ENCODE peak calls at places on chromosomes 6 and 20, in nine cellular contexts. One of them, this sample, is unnamed. For H3K4me1, the result is how much of the 10 kb centered on the place peaks cover.

GRCh38 chr6:1987640-1988039 is 257.8 kb downstream of the GMDS start:
- DNase-seq in neuronal stem cell: no peak
- DNase-seq in IMR-90: peak
- DNase-seq in H1: no peak
- DNase-seq in HepG2: no peak
- DNase-seq in H9: no peak
- DNase-seq in PC-3: peak
- DNase-seq in adipocyte: peak
- DNase-seq in K562: no peak
- DNase-seq in this sample: no peak

GRCh38 chr6:134627707-134628106 is 309.8 kb upstream of the SGK1 start:
- DNase-seq in H1: no peak
- DNase-seq in IMR-90: no peak
- DNase-seq in K562: no peak
- DNase-seq in neuronal stem cell: no peak
- DNase-seq in PC-3: no peak
- DNase-seq in adipocyte: no peak
- DNase-seq in HepG2: no peak
- DNase-seq in H9: no peak
- DNase-seq in this sample: no peak

GRCh38 chr20:47781631-47782030 is 3.6 kb downstream of the SULF2 start:
- DNase-seq in IMR-90: no peak
- DNase-seq in H9: no peak
- DNase-seq in HepG2: no peak
- DNase-seq in neuronal stem cell: no peak
- DNase-seq in adipocyte: no peak
- DNase-seq in PC-3: no peak
- DNase-seq in H1: no peak
- DNase-seq in K562: no peak
- DNase-seq in this sample: no peak

GRCh38 chr6:159110013-159110412 is 59.2 kb upstream of the FNDC1 start:
- DNase-seq in neuronal stem cell: peak
- DNase-seq in HepG2: peak
- DNase-seq in H9: peak
- DNase-seq in IMR-90: peak
- DNase-seq in adipocyte: peak
- DNase-seq in H1: no peak
- DNase-seq in PC-3: peak
- DNase-seq in K562: peak
- DNase-seq in this sample: no peak

GRCh38 chr20:34585019-34585418 is 26.5 kb downstream of the MAP1LC3A start:
- DNase-seq in neuronal stem cell: no peak
- DNase-seq in HepG2: no peak
- DNase-seq in adipocyte: no peak
- DNase-seq in H9: no peak
- DNase-seq in H1: no peak
- DNase-seq in K562: no peak
- DNase-seq in PC-3: no peak
- DNase-seq in IMR-90: no peak
- DNase-seq in this sample: no peak

GRCh38 chr20:50003253-50003656 is 20.5 kb downstream of the SNAI1 start:
- DNase-seq in K562: no peak
- DNase-seq in PC-3: no peak
- DNase-seq in H1: no peak
- DNase-seq in H9: no peak
- DNase-seq in neuronal stem cell: no peak
- DNase-seq in adipocyte: peak
- DNase-seq in HepG2: no peak
- DNase-seq in IMR-90: peak
- DNase-seq in this sample: no peak

GRCh38 chr20:6041808-6042265 is 12.0 kb downstream of the LRRN4 start:
- DNase-seq in neuronal stem cell: no peak
- DNase-seq in K562: no peak
- DNase-seq in IMR-90: no peak
- DNase-seq in HepG2: no peak
- DNase-seq in PC-3: no peak
- DNase-seq in adipocyte: no peak
- DNase-seq in H9: no peak
- DNase-seq in H1: no peak
- DNase-seq in this sample: no peak

GRCh38 chr6:144179237-144179636 is 28.9 kb downstream of the STX11 start:
- DNase-seq in PC-3: no peak
- DNase-seq in IMR-90: no peak
- DNase-seq in H9: no peak
- DNase-seq in neuronal stem cell: no peak
- DNase-seq in K562: no peak
- DNase-seq in adipocyte: no peak
- DNase-seq in HepG2: no peak
- DNase-seq in H1: no peak
- DNase-seq in this sample: no peak

GRCh38 chr6:158620963-158621693 is 23.4 kb downstream of the DYNLT1 start:
- DNase-seq in HepG2: no peak
- DNase-seq in H1: no peak
- DNase-seq in PC-3: no peak
- DNase-seq in adipocyte: no peak
- DNase-seq in IMR-90: no peak
- DNase-seq in K562: no peak
- DNase-seq in H9: no peak
- DNase-seq in neuronal stem cell: no peak
- DNase-seq in this sample: no peak

GRCh38 chr20:34089655-34090324 is 22.3 kb downstream of the EIF2S2 start:
- DNase-seq in H1: no peak
- DNase-seq in PC-3: no peak
- DNase-seq in neuronal stem cell: no peak
- DNase-seq in H9: no peak
- DNase-seq in K562: no peak
- DNase-seq in HepG2: no peak
- DNase-seq in IMR-90: no peak
- DNase-seq in adipocyte: no peak
- DNase-seq in this sample: no peak

DNA sequence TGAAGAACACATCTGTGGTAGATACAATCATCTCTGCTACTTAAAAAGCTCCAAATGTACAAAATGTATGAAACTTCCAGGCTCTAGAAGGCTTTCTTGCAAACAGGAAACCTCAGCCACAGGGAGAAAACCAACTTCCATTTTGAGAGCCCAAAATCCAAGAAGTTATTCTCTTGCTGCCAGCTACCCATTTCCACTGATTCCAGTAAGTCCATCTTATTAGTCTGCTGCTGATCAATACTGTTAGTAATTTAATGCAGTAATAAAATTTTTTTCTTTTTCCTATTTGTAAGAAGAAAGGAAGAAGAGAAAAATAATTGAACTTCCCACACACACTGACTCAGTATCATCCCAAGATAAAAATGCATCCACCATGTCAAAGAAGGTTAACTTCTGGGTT is 169.5 kb downstream of the TASP1 start:
- DNase-seq in H9: no peak
- DNase-seq in neuronal stem cell: no peak
- DNase-seq in K562: no peak
- DNase-seq in adipocyte: no peak
- DNase-seq in HepG2: no peak
- DNase-seq in H1: no peak
- DNase-seq in IMR-90: no peak
- DNase-seq in PC-3: no peak
- DNase-seq in this sample: no peak
- H3K9ac ChIP-seq in H9: no peak
- H3K9ac ChIP-seq in neuronal stem cell: no peak
- H3K9ac ChIP-seq in K562: no peak
- H3K9ac ChIP-seq in adipocyte: no peak
- H3K9ac ChIP-seq in HepG2: no peak
- H3K9ac ChIP-seq in H1: no peak
- H3K9ac ChIP-seq in IMR-90: no peak
- H3K9ac ChIP-seq in PC-3: no peak
- H3K9ac ChIP-seq in this sample: no peak

GRCh38 chr6:7170117-7170732 is 62.5 kb downstream of the RREB1 start:
- DNase-seq in HepG2: no peak
- DNase-seq in IMR-90: no peak
- DNase-seq in H1: no peak
- DNase-seq in neuronal stem cell: no peak
- DNase-seq in PC-3: no peak
- DNase-seq in adipocyte: no peak
- DNase-seq in K562: no peak
- DNase-seq in H9: no peak
- DNase-seq in this sample: no peak

GRCh38 chr6:7171733-7172132 is 64.0 kb downstream of the RREB1 start:
- DNase-seq in adipocyte: no peak
- DNase-seq in PC-3: no peak
- DNase-seq in IMR-90: no peak
- DNase-seq in H9: no peak
- DNase-seq in H1: no peak
- DNase-seq in HepG2: no peak
- DNase-seq in K562: no peak
- DNase-seq in neuronal stem cell: no peak
- DNase-seq in this sample: no peak

GRCh38 chr6:7171119-7171518 is 63.4 kb downstream of the RREB1 start:
- DNase-seq in H1: no peak
- DNase-seq in adipocyte: no peak
- DNase-seq in IMR-90: no peak
- DNase-seq in H9: no peak
- DNase-seq in neuronal stem cell: no peak
- DNase-seq in K562: no peak
- DNase-seq in HepG2: peak
- DNase-seq in PC-3: no peak
- DNase-seq in this sample: no peak

GRCh38 chr6:7173843-7174503 is 66.2 kb downstream of the RREB1 start:
- DNase-seq in IMR-90: no peak
- DNase-seq in neuronal stem cell: no peak
- DNase-seq in PC-3: no peak
- DNase-seq in H1: no peak
- DNase-seq in adipocyte: no peak
- DNase-seq in H9: peak
- DNase-seq in HepG2: no peak
- DNase-seq in K562: peak
- DNase-seq in this sample: no peak

GRCh38 chr6:7172605-7173185 is 64.9 kb downstream of the RREB1 start:
- DNase-seq in H1: no peak
- DNase-seq in HepG2: no peak
- DNase-seq in IMR-90: peak
- DNase-seq in K562: no peak
- DNase-seq in H9: no peak
- DNase-seq in PC-3: no peak
- DNase-seq in neuronal stem cell: no peak
- DNase-seq in adipocyte: no peak
- DNase-seq in this sample: no peak
- H3K4me1 ChIP-seq in H1: under half
- H3K4me1 ChIP-seq in HepG2: half or more
- H3K4me1 ChIP-seq in IMR-90: under half
- H3K4me1 ChIP-seq in K562: half or more
- H3K4me1 ChIP-seq in H9: under half
- H3K4me1 ChIP-seq in PC-3: under half
- H3K4me1 ChIP-seq in neuronal stem cell: under half
- H3K4me1 ChIP-seq in adipocyte: half or more
- H3K4me1 ChIP-seq in this sample: under half

DNA sequence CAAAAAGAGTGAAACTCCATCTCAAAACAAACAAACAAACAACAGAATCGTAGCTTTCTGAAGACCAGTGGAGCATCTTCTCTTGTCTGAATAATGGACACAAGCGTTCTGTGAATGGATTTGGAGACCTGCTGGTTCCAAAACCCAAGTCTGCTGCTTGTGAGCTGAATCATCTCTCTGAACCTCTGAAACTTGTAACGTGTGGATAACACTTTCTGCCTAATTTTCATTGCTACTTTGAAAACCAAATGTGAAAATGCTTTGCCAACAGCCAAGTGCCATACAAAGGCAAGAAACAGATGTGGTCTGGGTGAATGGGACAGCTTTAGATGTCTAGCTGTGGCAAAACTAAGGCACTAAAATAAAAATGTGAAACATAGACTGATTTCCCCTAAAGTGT is 44.3 kb downstream of the PHACTR1 start:
- DNase-seq in K562: no peak
- DNase-seq in H1: no peak
- DNase-seq in adipocyte: no peak
- DNase-seq in neuronal stem cell: no peak
- DNase-seq in IMR-90: no peak
- DNase-seq in PC-3: no peak
- DNase-seq in H9: no peak
- DNase-seq in HepG2: no peak
- DNase-seq in this sample: no peak
- H3K9ac ChIP-seq in K562: no peak
- H3K9ac ChIP-seq in H1: no peak
- H3K9ac ChIP-seq in adipocyte: no peak
- H3K9ac ChIP-seq in neuronal stem cell: no peak
- H3K9ac ChIP-seq in IMR-90: no peak
- H3K9ac ChIP-seq in PC-3: no peak
- H3K9ac ChIP-seq in H9: no peak
- H3K9ac ChIP-seq in HepG2: no peak
- H3K9ac ChIP-seq in this sample: no peak

GRCh38 chr6:42318485-42318884 is 100.8 kb upstream of the MRPS10 start:
- DNase-seq in H1: no peak
- DNase-seq in H9: no peak
- DNase-seq in PC-3: no peak
- DNase-seq in adipocyte: no peak
- DNase-seq in neuronal stem cell: no peak
- DNase-seq in IMR-90: no peak
- DNase-seq in K562: no peak
- DNase-seq in HepG2: no peak
- DNase-seq in this sample: no peak

GRCh38 chr6:42315220-42315990 is 97.7 kb upstream of the MRPS10 start:
- DNase-seq in neuronal stem cell: no peak
- DNase-seq in HepG2: no peak
- DNase-seq in H9: no peak
- DNase-seq in IMR-90: no peak
- DNase-seq in PC-3: no peak
- DNase-seq in H1: no peak
- DNase-seq in K562: no peak
- DNase-seq in adipocyte: no peak
- DNase-seq in this sample: no peak

GRCh38 chr6:42315991-42316378 is 98.3 kb upstream of the MRPS10 start:
- DNase-seq in IMR-90: peak
- DNase-seq in H9: peak
- DNase-seq in PC-3: peak
- DNase-seq in HepG2: peak
- DNase-seq in H1: peak
- DNase-seq in adipocyte: peak
- DNase-seq in neuronal stem cell: no peak
- DNase-seq in K562: peak
- DNase-seq in this sample: peak

GRCh38 chr6:42316390-42316970 is 98.8 kb upstream of the MRPS10 start:
- DNase-seq in neuronal stem cell: no peak
- DNase-seq in H9: no peak
- DNase-seq in K562: no peak
- DNase-seq in HepG2: no peak
- DNase-seq in PC-3: peak
- DNase-seq in IMR-90: peak
- DNase-seq in adipocyte: peak
- DNase-seq in H1: peak
- DNase-seq in this sample: no peak

DNA sequence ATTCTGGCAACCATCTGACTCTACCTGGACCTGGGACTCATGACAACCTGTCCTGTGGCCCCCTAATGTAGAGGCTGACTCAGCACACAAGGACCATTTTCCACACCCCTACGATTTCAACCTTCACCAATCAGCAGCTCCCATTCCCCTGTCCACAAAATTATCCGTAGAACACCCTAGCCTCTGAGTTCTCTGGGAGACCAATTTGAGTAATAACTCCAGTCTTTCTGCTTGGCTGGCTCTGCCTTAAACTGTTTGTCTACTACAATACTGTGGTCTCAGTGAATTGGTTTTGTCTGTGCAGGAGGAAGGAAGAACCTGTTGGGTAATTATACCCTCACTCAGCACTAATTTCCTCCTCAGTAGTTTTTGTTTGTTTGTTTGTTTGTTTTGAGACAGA is 99.3 kb upstream of the MRPS10 start:
- DNase-seq in neuronal stem cell: no peak
- DNase-seq in K562: no peak
- DNase-seq in PC-3: peak
- DNase-seq in IMR-90: no peak
- DNase-seq in HepG2: no peak
- DNase-seq in H9: no peak
- DNase-seq in H1: no peak
- DNase-seq in adipocyte: no peak
- DNase-seq in this sample: no peak
- H3K4me1 ChIP-seq in neuronal stem cell: under half
- H3K4me1 ChIP-seq in K562: under half
- H3K4me1 ChIP-seq in PC-3: half or more
- H3K4me1 ChIP-seq in IMR-90: under half
- H3K4me1 ChIP-seq in HepG2: under half
- H3K4me1 ChIP-seq in H9: under half
- H3K4me1 ChIP-seq in H1: under half
- H3K4me1 ChIP-seq in adipocyte: under half
- H3K4me1 ChIP-seq in this sample: under half

This sample was measured in keratinocyte.